ENCODE peak calls at places on chromosome 18, in seven cellular contexts. O is fibroblast of pulmonary artery, X is ascending aorta, N is GM13976, J is lower leg skin, P is endothelial cell, E is upper lobe of right lung. R is an unnamed sample.

GRCh38 chr18:75418293-75418692 is 9.2 kb downstream of the SMIM21 start:
- DNase-seq in O (no peak), X (no peak), N (no peak), J (no peak), P (no peak), E (no peak), R (no peak)

GRCh38 chr18:77552945-77553344 is 303.3 kb downstream of the GALR1 start:
- DNase-seq in O (no peak), X (no peak), N (no peak), J (no peak), P (no peak), E (no peak), R (no peak)

GRCh38 chr18:43507842-43508481 is 230.7 kb upstream of the SYT4 start:
- DNase-seq in O (no peak), X (no peak), N (no peak), J (no peak), P (no peak), E (no peak), R (no peak)

GRCh38 chr18:73101977-73102376 is 234.2 kb upstream of the NETO1 start:
- DNase-seq in O (no peak), X (no peak), N (no peak), J (no peak), P (no peak), E (no peak), R (no peak)

GRCh38 chr18:78627546-78628315 is 351.9 kb upstream of the SALL3 start:
- DNase-seq in O (no peak), X (no peak), N (no peak), J (peak), P (no peak), E (no peak), R (no peak)

GRCh38 chr18:9643549-9643948 is 29.2 kb upstream of the PPP4R1 start:
- DNase-seq in O (peak), X (no peak), N (no peak), J (no peak), P (no peak), E (no peak), R (no peak)

GRCh38 chr18:22088029-22088428 is 81.4 kb upstream of the GATA6 start:
- DNase-seq in O (no peak), X (no peak), N (no peak), J (no peak), P (no peak), E (peak), R (no peak)

GRCh38 chr18:23179416-23179815 is 44.1 kb downstream of the CABLES1 start:
- DNase-seq in O (no peak), X (no peak), N (no peak), J (no peak), P (no peak), E (no peak), R (no peak)

GRCh38 chr18:24051256-24051947 is 36.8 kb downstream of the TTC39C start:
- DNase-seq in O (peak), X (no peak), N (peak), J (no peak), P (no peak), E (no peak), R (no peak)

GRCh38 chr18:79497638-79498081 is 101.9 kb downstream of the NFATC1 start:
- DNase-seq in O (peak), X (no peak), N (no peak), J (no peak), P (no peak), E (no peak), R (no peak)

GRCh38 chr18:22505136-22505535 is 87.4 kb upstream of the CTAGE1 start:
- DNase-seq in O (peak), X (no peak), N (no peak), J (no peak), P (no peak), E (no peak), R (no peak)

GRCh38 chr18:57859314-57859713 is 56.2 kb upstream of the ATP8B1 start:
- DNase-seq in O (peak), X (no peak), N (peak), J (no peak), P (no peak), E (no peak), R (no peak)

GRCh38 chr18:7980136-7980535 is 413.0 kb downstream of the PTPRM start:
- DNase-seq in O (no peak), X (no peak), N (no peak), J (no peak), P (peak), E (no peak), R (no peak)

GRCh38 chr18:6746386-6746960 is 17.0 kb downstream of the ARHGAP28 start:
- DNase-seq in O (no peak), X (no peak), N (no peak), J (no peak), P (no peak), E (no peak), R (no peak)

GRCh38 chr18:54316071-54316820 is 41.4 kb downstream of the STARD6 start:
- DNase-seq in O (no peak), X (no peak), N (no peak), J (no peak), P (no peak), E (no peak), R (no peak)

GRCh38 chr18:10412933-10413332 is 41.5 kb upstream of the APCDD1 start:
- DNase-seq in O (no peak), X (no peak), N (no peak), J (peak), P (no peak), E (no peak), R (no peak)

GRCh38 chr18:69969491-69969890 is 21.8 kb upstream of the CD226 start:
- DNase-seq in O (peak), X (no peak), N (no peak), J (no peak), P (no peak), E (no peak), R (no peak)

GRCh38 chr18:7116832-7117389 is 686 bp downstream of the LAMA1 start:
- DNase-seq in O (no peak), X (no peak), N (no peak), J (peak), P (peak), E (no peak), R (no peak)

GRCh38 chr18:56748698-56749268 is 97.6 kb downstream of the WDR7 start:
- DNase-seq in O (peak), X (no peak), N (peak), J (no peak), P (peak), E (no peak), R (no peak)

GRCh38 chr18:48928787-48929186 is 22.0 kb downstream of the SMAD7 start:
- DNase-seq in O (peak), X (no peak), N (no peak), J (no peak), P (no peak), E (peak), R (no peak)

GRCh38 chr18:50611529-50611941 is 51.6 kb downstream of the MAPK4 start:
- DNase-seq in O (no peak), X (no peak), N (no peak), J (no peak), P (no peak), E (no peak), R (no peak)

GRCh38 chr18:53567935-53568574 is 656.4 kb downstream of the MBD2 start:
- DNase-seq in O (peak), X (no peak), N (peak), J (no peak), P (peak), E (no peak), R (no peak)

GRCh38 chr18:28151434-28151833 is 25.5 kb downstream of the CDH2 start:
- DNase-seq in O (no peak), X (no peak), N (no peak), J (no peak), P (no peak), E (no peak), R (no peak)

GRCh38 chr18:76130845-76131244 is 364.2 kb downstream of the ZNF516 start:
- DNase-seq in O (no peak), X (no peak), N (no peak), J (no peak), P (no peak), E (no peak), R (no peak)

GRCh38 chr18:59229191-59229590 is 9.2 kb downstream of the GRP start:
- DNase-seq in O (no peak), X (no peak), N (no peak), J (no peak), P (no peak), E (no peak), R (no peak)

GRCh38 chr18:46160050-46160798 is 56.0 kb downstream of the HAUS1 start:
- DNase-seq in O (no peak), X (no peak), N (no peak), J (no peak), P (no peak), E (no peak), R (no peak)

GRCh38 chr18:37244618-37245017 is 321.0 kb downstream of the CELF4 start:
- DNase-seq in O (no peak), X (no peak), N (no peak), J (no peak), P (no peak), E (no peak), R (no peak)

GRCh38 chr18:79064228-79064627 is 5.0 kb upstream of the ATP9B start:
- DNase-seq in O (no peak), X (no peak), N (no peak), J (no peak), P (no peak), E (no peak), R (no peak)

GRCh38 chr18:75790821-75791220 is 363.3 kb upstream of the SMIM21 start:
- DNase-seq in O (no peak), X (no peak), N (no peak), J (no peak), P (no peak), E (no peak), R (no peak)

DNA sequence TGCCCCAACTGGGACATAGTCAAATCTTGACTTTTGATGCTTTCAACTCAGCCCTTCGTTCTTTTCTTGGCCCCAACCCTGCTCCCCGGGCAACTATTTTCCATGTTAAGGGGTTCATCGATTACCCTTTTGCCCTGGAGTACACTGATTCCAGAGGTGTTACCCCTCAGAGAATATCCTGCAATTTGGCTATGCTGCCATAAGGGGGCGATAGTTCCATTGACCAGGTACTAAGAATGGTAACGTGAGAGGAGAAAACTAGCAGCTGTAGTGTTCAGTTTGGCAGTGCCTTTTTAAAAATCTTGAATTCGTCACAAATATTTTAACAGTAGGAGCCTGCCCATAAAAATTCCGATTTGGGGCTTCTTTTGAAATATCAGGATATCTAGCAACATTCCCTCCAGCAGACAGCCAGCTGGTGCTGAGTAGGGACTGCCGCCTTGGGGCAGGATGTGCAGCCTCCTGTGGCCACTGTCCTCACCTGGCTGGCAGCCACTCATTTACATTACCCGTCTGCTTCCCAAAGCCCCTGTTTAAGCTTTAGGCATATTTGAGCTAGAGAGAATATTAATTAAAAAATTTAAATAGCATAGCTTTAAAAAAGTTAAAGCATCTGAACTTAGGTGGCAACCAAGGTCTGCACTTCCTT is 146.3 kb upstream of the SKOR2 start:
- DNase-seq in O (no peak), X (no peak), N (peak), J (peak), P (peak), E (no peak), R (no peak)
- TF ChIP-seq CTCF in O (peak), X (no peak), N (peak), J (no peak), P (peak), E (peak), R (no peak)

DNA sequence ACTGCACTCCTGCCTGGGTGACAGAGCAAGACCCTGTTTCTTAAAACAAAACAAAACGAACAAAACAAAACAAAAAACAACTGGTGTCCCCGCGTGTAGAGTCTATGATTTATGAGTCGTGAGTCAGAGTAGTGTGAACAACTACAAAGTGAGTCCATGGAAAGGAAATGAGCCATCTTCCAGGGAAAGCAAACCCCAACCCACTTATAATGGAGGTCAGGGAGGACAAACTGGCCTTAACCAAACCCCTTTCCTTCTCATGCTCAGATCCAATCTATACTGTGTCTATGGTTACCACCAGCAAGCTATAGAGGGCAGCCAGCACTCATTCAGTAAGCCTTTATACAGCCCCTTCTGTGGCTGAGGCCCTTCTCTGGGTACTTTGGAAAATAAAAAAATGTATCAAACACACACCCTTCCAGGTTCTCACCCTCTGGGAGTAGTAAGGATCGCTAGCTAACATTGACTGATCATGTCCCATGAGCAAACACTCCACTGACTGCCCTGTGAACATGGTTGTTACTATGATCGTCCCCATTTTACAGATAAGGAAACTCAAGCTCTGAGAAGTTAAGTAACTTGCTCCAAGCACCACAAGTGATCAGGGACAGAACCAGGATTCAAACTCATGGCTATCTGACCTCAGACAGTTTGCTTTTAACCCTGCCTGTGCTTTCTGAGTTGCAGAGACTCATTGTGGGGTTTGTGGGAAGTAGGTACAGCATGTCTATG is 24.7 kb upstream of the COLEC12 start:
- DNase-seq in O (peak), X (no peak), N (no peak), J (no peak), P (no peak), E (no peak), R (no peak)
- TF ChIP-seq CTCF in O (no peak), X (no peak), N (no peak), J (no peak), P (no peak), E (no peak), R (no peak)

GRCh38 chr18:44927127-44927849 is 246.6 kb downstream of the SETBP1 start:
- DNase-seq in O (no peak), X (no peak), N (no peak), J (no peak), P (no peak), E (no peak), R (no peak)
- TF ChIP-seq CTCF in O (no peak), X (no peak), N (no peak), J (no peak), P (no peak), E (no peak), R (no peak)

DNA sequence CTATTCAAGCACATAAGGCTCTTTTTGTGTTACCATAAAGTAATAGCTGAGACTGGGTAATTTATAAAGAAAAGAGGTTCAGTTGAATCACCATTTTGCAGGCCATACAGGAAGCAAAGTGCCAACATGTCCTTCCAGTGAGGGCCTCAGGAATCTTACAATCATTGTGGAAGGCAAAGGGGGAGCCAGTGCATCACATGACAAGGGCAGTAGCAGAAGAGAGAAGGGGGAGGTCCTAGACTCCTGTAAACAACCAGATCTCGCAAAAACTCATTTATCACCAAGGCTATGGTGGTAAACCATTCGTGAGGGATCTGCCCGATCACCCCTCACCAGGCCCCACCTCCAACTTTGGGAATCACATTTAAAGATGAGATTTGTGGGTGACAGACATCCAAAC is 16.7 kb downstream of the DSG4 start:
- DNase-seq in O (no peak), X (no peak), N (no peak), J (no peak), P (no peak), E (no peak), R (no peak)
- TF ChIP-seq CTCF in O (no peak), X (no peak), N (no peak), J (no peak), P (no peak), E (no peak), R (no peak)

GRCh38 chr18:2714140-2714539 is 58.6 kb downstream of the SMCHD1 start:
- DNase-seq in O (no peak), X (no peak), N (no peak), J (no peak), P (no peak), E (no peak), R (no peak)

GRCh38 chr18:2715990-2716389 is 60.5 kb downstream of the SMCHD1 start:
- DNase-seq in O (no peak), X (no peak), N (no peak), J (no peak), P (no peak), E (no peak), R (no peak)

GRCh38 chr18:2716394-2717326 is 61.1 kb downstream of the SMCHD1 start:
- DNase-seq in O (no peak), X (no peak), N (no peak), J (no peak), P (no peak), E (no peak), R (no peak)

GRCh38 chr18:2719040-2719439 is 63.5 kb downstream of the SMCHD1 start:
- DNase-seq in O (no peak), X (no peak), N (no peak), J (no peak), P (no peak), E (no peak), R (no peak)

GRCh38 chr18:2717407-2717806 is 61.9 kb downstream of the SMCHD1 start:
- DNase-seq in O (no peak), X (no peak), N (no peak), J (no peak), P (no peak), E (no peak), R (no peak)
- TF ChIP-seq CTCF in O (no peak), X (no peak), N (no peak), J (no peak), P (no peak), E (no peak), R (no peak)

GRCh38 chr18:26185267-26185666 is 41.0 kb upstream of the TAF4B start:
- DNase-seq in O (peak), X (no peak), N (no peak), J (no peak), P (no peak), E (no peak), R (no peak)
- TF ChIP-seq CTCF in O (peak), X (no peak), N (no peak), J (no peak), P (peak), E (peak), R (no peak)

DNA sequence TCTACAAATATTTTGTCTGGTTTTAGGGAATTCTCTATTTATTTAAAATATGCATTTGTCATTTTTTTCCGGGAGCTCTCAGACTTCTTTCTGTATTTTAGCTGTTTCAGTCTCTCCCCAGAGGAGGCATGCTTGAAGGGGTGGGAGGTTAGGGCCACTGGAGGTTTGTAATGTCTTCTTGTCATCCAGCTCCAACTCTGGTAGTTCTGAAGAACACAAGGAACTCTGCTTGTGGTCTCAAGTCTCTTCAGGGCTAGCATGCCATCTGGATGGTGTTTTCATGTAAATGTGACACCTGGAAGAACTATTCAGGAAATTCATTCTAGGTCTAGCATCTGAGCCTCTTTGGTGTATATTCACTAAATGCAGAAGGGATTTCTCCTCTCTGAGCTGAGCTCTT is 518.4 kb upstream of the DCC start:
- DNase-seq in O (no peak), X (no peak), N (no peak), J (no peak), P (no peak), E (no peak), R (no peak)
- TF ChIP-seq CTCF in O (no peak), X (no peak), N (no peak), J (no peak), P (no peak), E (no peak), R (no peak)

DNA sequence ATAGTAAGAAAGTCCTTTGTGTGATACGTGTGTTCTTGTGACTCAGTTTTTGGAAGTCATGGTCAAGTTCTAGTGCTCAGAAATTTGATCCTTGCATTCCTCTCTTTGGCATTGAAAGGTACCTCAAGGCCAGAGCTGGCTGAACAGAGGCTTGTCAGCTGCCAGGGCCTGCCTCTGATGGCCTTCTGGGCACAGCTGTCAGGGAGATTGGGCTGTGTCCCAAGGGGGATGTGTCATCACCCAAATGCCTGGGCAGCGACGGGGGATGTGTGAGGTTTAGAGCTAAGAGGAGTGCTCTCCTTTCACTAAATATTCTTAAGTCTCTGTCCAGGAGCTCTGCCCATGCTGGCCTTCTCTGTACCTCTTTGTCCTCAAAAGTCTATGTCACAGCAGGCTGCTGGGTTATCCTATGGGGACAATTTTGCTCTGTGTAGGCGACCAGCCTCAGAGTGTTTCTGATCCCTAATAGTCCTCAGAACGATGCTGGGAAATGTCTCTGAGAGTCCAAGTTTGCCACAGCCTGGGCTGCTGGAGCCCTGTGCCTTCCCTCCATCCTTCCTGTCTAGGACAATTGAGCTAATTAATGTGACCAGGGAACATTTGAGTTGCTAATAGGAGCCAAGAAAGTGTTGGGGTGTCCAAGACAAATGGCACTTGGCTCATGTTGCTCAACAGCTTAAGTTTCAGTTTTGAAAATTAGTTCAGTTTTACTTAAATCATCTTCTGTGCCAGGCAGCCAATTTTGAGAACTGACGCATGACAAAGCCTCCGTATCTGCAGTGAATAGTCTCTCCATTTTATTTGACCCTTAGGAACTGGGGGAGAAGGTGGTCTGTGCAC is 115.5 kb upstream of the ZNF521 start:
- DNase-seq in O (no peak), X (peak), N (no peak), J (no peak), P (no peak), E (no peak), R (no peak)
- TF ChIP-seq CTCF in O (no peak), X (no peak), N (no peak), J (no peak), P (no peak), E (no peak), R (no peak)

GRCh38 chr18:38545071-38545470 is 979.5 kb upstream of the CELF4 start:
- DNase-seq in O (peak), X (no peak), N (no peak), J (no peak), P (peak), E (no peak), R (no peak)
- TF ChIP-seq CTCF in O (peak), X (no peak), N (peak), J (no peak), P (no peak), E (no peak), R (no peak)

GRCh38 chr18:47829831-47830230 is 100.6 kb downstream of the SMAD2 start:
- DNase-seq in O (no peak), X (no peak), N (no peak), J (no peak), P (no peak), E (no peak), R (no peak)
- TF ChIP-seq CTCF in O (no peak), X (no peak), N (no peak), J (no peak), P (no peak), E (no peak), R (no peak)

R was measured in omental fat pad.